ENCODE peak calls at places on chromosome 12, in six cellular contexts. Z is aorta, M is spleen, R is vagina, N is AG04450, X is substantia nigra. U is an unnamed sample.

GRCh38 chr12:110001596-110001995 is 2.4 kb downstream of the ANKRD13A start:
- DNase-seq in Z (no peak), N (no peak), R (no peak), M (no peak), X (no peak), U (no peak)

GRCh38 chr12:52197371-52198231 is 5.8 kb upstream of the KRT80 start:
- DNase-seq in X (peak; percentile 28), R (no peak), Z (no peak), N (no peak), M (no peak), U (peak; percentile 57)

GRCh38 chr12:90333939-90334338 is 621.0 kb downstream of the CCER1 start:
- DNase-seq in R (no peak), M (no peak), Z (no peak), N (no peak), X (no peak), U (no peak)

GRCh38 chr12:572532-572899 is 90.7 kb downstream of the NINJ2 start:
- DNase-seq in X (no peak), R (no peak), M (no peak), Z (peak; percentile 44), N (no peak), U (no peak)

GRCh38 chr12:27477049-27477448 is 30.5 kb downstream of the SMCO2 start:
- DNase-seq in N (no peak), M (no peak), Z (no peak), X (no peak), R (no peak), U (no peak)

GRCh38 chr12:69102856-69103255 is 136.5 kb upstream of the CPSF6 start:
- DNase-seq in R (no peak), N (no peak), X (no peak), Z (no peak), M (no peak), U (peak; percentile 27)

GRCh38 chr12:112924986-112925385 is 13.3 kb upstream of the OAS3 start:
- DNase-seq in M (no peak), N (no peak), X (no peak), Z (no peak), R (peak; percentile 37), U (no peak)

GRCh38 chr12:45415393-45415817 is 199.5 kb downstream of the ANO6 start:
- DNase-seq in R (no peak), N (peak; percentile 95), X (no peak), Z (peak; percentile 80), M (no peak), U (peak; percentile 13)

GRCh38 chr12:116693259-116694227 is 44.3 kb downstream of the SPRING1 start:
- DNase-seq in N (no peak), R (no peak), Z (no peak), M (no peak), X (no peak), U (no peak)
- H3K27ac ChIP-seq in N (no peak overlapping the region), R (no peak overlapping the region), Z (no peak overlapping the region), M (no peak overlapping the region), X (no peak overlapping the region), U (no peak overlapping the region)

GRCh38 chr12:130873825-130874224 is 2.0 kb downstream of the RAN start:
- DNase-seq in X (no peak), Z (no peak), N (no peak), M (no peak), R (no peak), U (no peak)
- H3K27ac ChIP-seq in X (no peak overlapping the region), Z (no peak overlapping the region), N (no peak overlapping the region), M (no peak overlapping the region), R (no peak overlapping the region), U (peak overlapping the region; percentile 95)

DNA sequence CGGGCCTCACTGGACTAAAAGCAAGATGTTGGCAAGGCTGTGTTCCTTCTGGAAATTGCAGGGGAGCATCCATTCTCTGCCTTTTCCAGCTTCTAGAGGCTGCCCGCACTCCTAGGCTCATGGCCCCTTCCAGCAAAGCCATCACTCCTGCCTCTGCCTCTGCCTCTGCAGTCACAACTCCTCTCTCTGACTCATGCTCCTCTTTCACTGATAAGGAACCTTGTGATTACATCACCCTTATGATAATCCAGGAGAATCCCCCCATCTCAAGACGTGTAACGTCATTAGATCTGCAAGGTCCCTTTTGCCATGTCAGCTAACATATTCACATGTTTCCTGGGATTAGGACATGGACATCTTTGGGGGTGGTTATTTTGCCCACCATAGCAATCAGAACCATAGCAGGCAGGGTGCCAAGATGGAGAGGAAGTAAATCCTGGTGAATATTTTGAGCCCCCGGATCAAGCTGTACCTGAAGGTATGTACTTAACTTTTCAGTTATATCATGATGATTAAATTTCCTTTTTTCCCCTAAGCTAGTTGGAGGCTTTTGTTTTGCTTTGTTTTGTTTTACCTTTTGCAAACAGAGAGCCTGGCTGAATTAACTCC is 123.6 kb downstream of the SCARB1 start:
- DNase-seq in M (no peak), Z (no peak), N (no peak), R (no peak), X (no peak), U (no peak)
- H3K27ac ChIP-seq in M (peak overlapping the region; percentile 51), Z (no peak overlapping the region), N (no peak overlapping the region), R (no peak overlapping the region), X (peak overlapping the region; percentile 72), U (no peak overlapping the region)

DNA sequence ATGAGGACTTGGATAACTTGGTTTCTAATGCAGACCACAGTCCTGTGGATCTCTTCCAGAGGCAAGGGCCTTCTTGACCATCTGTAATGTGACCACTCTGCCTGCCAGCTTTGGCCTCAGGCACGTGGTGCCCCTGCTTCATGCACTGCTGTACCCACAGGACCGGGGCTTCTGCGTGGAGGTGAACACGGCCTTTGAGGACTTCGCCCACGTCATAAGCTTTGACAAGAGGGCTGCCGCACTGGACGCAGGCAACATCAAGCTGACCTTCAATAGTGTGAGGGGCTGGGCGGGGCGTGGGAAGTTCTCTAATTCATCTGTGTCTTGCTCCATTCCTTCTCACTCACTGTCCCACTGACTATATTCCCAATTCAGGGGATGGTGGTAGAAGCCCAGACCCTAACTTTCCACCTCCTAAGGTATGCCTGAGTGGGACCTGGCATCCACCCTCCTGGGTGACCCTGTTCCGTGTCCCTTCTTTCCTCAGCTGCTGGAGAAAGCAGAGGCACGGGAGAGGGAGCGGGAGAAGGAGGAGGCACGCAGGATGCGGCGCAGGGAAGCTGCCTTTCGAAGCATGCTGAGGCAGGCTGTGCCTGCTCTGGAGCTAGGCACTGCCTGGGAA is 18.5 kb downstream of the PRPF40B start:
- DNase-seq in X (no peak), Z (peak; percentile 74), N (no peak), R (no peak), M (peak; percentile 63), U (no peak)
- H3K27ac ChIP-seq in X (no peak overlapping the region), Z (no peak overlapping the region), N (no peak overlapping the region), R (no peak overlapping the region), M (no peak overlapping the region), U (peak overlapping the region; percentile 81)

DNA sequence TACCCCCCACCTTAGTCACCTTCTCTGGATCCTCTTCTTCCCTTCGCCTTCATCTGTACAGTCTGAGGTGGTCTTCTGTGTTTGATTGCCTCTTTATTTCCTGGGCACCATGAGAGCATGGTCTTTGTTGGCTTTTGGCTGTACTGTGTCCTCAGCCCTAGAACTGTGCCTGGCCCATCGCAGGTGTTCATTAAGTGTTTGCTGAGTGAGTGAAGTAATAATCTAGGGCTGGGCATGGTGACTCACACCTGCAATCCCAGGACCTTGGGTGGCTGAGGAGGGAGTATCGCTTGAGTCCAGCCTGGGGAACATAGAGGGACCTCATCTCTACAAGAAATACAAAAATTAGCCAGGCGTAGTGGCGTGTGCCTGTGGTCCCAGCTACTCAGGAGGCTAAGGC is 13.9 kb downstream of the ALDH2 start:
- DNase-seq in Z (no peak), X (no peak), R (no peak), N (no peak), M (no peak), U (no peak)
- H3K27ac ChIP-seq in Z (no peak overlapping the region), X (no peak overlapping the region), R (no peak overlapping the region), N (no peak overlapping the region), M (no peak overlapping the region), U (no peak overlapping the region)

GRCh38 chr12:10214131-10214876 is 1.6 kb downstream of the GABARAPL1 start:
- DNase-seq in Z (no peak), R (no peak), N (no peak), X (no peak), M (no peak), U (no peak)
- H3K27ac ChIP-seq in Z (peak overlapping the region; percentile 88), R (peak overlapping the region; percentile 99), N (peak overlapping the region; percentile 100), X (peak overlapping the region; percentile 99), M (peak overlapping the region; percentile 96), U (peak overlapping the region; percentile 100)

DNA sequence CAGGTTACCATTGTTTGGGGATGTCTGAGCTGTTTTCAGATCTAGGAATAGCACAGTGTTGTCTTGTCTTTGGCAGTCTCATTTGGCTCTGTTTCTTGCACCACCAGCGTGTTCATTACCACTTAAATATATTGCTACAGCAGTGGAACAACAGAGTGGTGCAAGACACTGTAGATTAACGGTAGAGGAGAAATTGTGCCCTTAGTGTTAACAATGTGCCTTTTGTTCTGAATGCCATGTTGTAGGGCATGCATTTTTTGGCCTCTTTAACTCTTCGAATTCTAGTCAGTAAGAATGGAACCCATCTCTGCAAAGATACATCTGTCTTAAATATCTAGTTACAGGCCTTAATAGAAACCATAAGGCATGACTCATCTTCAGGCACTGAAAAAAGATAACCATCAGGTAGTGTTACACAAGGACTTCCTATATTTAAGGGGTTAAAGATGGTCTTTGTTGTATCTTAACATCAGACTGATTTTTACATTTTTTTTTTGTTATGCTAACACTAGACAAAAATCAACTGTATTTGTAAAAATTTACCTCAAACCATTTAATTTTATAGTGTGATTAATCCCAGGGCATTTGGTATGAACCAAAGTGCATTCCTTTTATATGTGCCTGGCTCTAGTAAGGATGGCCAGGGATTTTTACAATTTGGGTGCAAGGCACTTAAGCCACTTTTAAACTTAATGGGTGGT is 12.9 kb downstream of the DYRK2 start:
- DNase-seq in M (no peak), X (no peak), R (no peak), N (no peak), Z (no peak), U (no peak)
- H3K27ac ChIP-seq in M (no peak overlapping the region), X (no peak overlapping the region), R (no peak overlapping the region), N (no peak overlapping the region), Z (no peak overlapping the region), U (no peak overlapping the region)

U was measured in tibial nerve.